ENCODE peak calls at places on chromosomes 5 and 9, in four cellular contexts. X is SK-N-SH, Z is GM12878, J is H1. G is an unnamed sample.

GRCh38 chr9:126705767-126706697 is 92.3 kb downstream of the LMX1B start:
- DNase-seq in X (peak), J (peak), Z (no peak), G (peak)

GRCh38 chr5:73957397-73958001 is 331.5 kb downstream of the ARHGEF28 start:
- DNase-seq in J (no peak), X (no peak), Z (no peak), G (no peak)

GRCh38 chr9:91085499-91086291 is 276.0 kb downstream of the AUH start:
- DNase-seq in Z (no peak), X (no peak), J (no peak), G (no peak)

GRCh38 chr5:65332591-65332990 is 149.1 kb downstream of the ADAMTS6 start:
- DNase-seq in X (no peak), Z (no peak), J (no peak), G (no peak)

GRCh38 chr5:79172269-79172668 is 60.7 kb downstream of the BHMT start:
- DNase-seq in J (no peak), X (no peak), Z (no peak), G (no peak)

GRCh38 chr5:54867310-54867944 is 118.0 kb downstream of the ESM1 start:
- DNase-seq in Z (no peak), X (peak), J (no peak), G (peak)

GRCh38 chr5:137146402-137146889 is 352.7 kb downstream of the SPOCK1 start:
- DNase-seq in J (no peak), Z (no peak), X (no peak), G (no peak)

GRCh38 chr5:180832638-180833068 is 28.4 kb downstream of the ZFP62 start:
- DNase-seq in J (no peak), Z (no peak), X (no peak), G (no peak)

GRCh38 chr9:130718576-130718975 is 25.0 kb downstream of the EXOSC2 start:
- DNase-seq in J (no peak), Z (no peak), X (no peak), G (no peak)

GRCh38 chr9:72954431-72955420 is 1.9 kb upstream of the ALDH1A1 start:
- DNase-seq in J (no peak), X (no peak), Z (no peak), G (no peak)

GRCh38 chr5:31995714-31996113 is 178.4 kb downstream of the GOLPH3 start:
- DNase-seq in X (no peak), J (no peak), Z (no peak), G (no peak)

DNA sequence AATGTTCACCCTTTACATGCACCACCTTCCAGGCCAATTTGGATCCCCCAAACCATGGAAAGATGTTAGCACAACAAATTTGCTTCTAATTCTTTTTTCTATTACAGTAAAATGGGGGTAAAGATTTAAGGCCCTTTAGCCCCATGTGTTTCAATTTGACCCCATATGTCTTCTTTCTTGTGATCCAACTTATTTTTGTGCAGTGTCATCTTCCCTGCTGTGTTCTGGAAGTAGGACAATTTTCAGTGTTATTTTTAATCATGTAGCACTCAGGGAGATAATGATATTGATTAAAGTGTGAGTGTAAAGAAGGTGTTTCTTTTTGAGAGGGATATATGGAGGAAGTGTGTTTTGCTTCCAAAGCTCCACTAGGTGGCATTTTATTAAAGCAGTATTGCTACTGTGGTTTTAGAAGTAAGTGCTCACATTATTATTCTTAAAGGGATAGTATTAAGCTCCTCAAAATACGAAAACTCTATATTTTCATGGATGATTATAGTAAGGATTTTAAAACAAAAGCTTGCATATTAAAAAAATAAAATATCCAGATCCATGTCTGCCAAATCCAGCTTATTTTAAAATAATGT is 118.7 kb upstream of the ATP10B start:
- DNase-seq in J (no peak), X (no peak), Z (no peak), G (no peak)
- TF ChIP-seq NRF1 in J (no peak), X (no peak), Z (no peak), G (no peak)

GRCh38 chr9:108486791-108487190 is 369.0 kb downstream of the ACTL7B start:
- DNase-seq in Z (no peak), X (no peak), J (no peak), G (no peak)
- TF ChIP-seq NRF1 in Z (no peak), X (no peak), J (no peak), G (no peak)

GRCh38 chr5:36158144-36158543 is 6.2 kb downstream of the SKP2 start:
- DNase-seq in X (peak), J (no peak), Z (no peak), G (no peak)
- TF ChIP-seq NRF1 in X (no peak), J (no peak), Z (no peak), G (no peak)

DNA sequence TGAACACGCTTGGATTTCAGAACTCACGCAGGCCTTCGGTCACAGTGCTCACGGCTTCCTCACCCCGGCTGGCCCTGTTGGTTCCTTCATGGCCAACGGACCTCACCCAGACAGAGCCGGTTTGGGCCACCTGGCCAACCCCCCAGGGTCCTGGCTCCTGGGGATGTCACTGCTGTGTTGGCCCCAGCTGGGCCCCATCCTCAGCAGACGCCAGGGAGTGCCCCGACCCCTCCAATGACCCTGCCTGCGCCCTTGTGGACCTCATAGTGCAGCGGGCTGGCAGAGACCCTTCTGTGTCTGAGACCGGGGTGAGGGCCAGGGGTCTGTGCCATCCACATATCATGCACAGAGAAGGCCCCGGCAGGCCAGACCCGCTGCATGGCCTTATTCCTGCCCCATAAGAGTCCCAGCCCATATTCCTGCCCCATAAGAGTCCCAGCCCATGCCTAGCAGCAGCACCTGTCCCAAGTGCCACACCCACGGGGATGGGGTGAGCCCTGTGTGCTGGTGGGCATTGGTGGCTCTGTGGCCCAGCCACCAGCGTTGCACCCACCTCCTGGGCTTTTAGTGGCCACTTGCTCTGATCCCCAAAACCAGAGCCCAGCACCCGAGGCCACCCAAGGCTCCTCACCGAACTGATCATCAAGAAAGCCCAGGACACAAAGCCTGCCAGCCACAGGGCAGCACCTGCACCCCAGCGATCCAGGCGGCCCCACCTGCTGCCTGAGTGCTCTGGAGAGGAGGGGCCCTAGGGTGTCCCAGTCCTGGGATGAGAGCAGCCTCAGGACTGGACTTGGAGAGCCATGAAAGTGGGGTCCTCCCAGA is 1.3 kb upstream of the LPCAT1 start:
- DNase-seq in Z (no peak), X (no peak), J (no peak), G (no peak)
- TF ChIP-seq NRF1 in Z (no peak), X (no peak), J (no peak), G (no peak)

GRCh38 chr5:8689773-8690172 is 820.8 kb downstream of the MTRR start:
- DNase-seq in X (no peak), Z (no peak), J (no peak), G (no peak)

GRCh38 chr5:8682381-8682780 is 813.4 kb downstream of the MTRR start:
- DNase-seq in J (no peak), Z (no peak), X (no peak), G (no peak)

GRCh38 chr5:8683528-8683927 is 814.6 kb downstream of the MTRR start:
- DNase-seq in Z (no peak), J (no peak), X (no peak), G (no peak)

GRCh38 chr5:8686707-8687106 is 817.8 kb downstream of the MTRR start:
- DNase-seq in J (no peak), X (no peak), Z (no peak), G (no peak)

DNA sequence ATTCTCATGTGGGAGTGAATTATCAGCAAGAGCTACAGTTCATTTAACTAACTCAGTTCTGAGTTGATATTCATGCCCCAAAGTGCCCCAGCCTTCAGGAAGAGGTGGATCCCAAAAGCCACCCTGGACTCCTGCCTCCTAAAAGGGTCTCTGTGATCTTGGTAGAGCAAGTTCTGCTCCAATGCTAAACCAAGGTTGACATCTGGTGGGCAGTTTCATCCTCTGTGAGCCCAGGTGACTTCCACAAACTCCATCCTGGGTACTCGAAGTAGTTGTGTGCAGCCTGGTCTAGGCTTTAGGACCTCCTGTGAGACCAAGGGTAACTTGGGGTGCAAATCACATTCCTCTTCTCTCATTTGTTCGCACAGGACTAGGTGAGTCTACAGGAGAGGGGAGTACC is 816.8 kb downstream of the MTRR start:
- DNase-seq in X (peak), Z (no peak), J (no peak), G (no peak)
- TF ChIP-seq NRF1 in X (no peak), Z (no peak), J (no peak), G (no peak)

GRCh38 chr5:115575167-115576070 is 26.9 kb downstream of the TICAM2 start:
- DNase-seq in J (no peak), X (no peak), Z (no peak), G (no peak)
- TF ChIP-seq NRF1 in J (no peak), X (no peak), Z (no peak), G (no peak)

GRCh38 chr9:137045294-137046093 is 483 bp downstream of the NPDC1 start:
- DNase-seq in J (no peak), Z (no peak), X (peak), G (no peak)

GRCh38 chr9:137042751-137043727 is 2.9 kb downstream of the NPDC1 start:
- DNase-seq in X (no peak), J (no peak), Z (no peak), G (peak)

GRCh38 chr9:137044042-137044441 is 1.9 kb downstream of the NPDC1 start:
- DNase-seq in J (no peak), Z (no peak), X (no peak), G (no peak)

GRCh38 chr9:137046094-137046787 is at the start of gene NPDC1:
- DNase-seq in J (peak), Z (no peak), X (peak), G (peak)

DNA sequence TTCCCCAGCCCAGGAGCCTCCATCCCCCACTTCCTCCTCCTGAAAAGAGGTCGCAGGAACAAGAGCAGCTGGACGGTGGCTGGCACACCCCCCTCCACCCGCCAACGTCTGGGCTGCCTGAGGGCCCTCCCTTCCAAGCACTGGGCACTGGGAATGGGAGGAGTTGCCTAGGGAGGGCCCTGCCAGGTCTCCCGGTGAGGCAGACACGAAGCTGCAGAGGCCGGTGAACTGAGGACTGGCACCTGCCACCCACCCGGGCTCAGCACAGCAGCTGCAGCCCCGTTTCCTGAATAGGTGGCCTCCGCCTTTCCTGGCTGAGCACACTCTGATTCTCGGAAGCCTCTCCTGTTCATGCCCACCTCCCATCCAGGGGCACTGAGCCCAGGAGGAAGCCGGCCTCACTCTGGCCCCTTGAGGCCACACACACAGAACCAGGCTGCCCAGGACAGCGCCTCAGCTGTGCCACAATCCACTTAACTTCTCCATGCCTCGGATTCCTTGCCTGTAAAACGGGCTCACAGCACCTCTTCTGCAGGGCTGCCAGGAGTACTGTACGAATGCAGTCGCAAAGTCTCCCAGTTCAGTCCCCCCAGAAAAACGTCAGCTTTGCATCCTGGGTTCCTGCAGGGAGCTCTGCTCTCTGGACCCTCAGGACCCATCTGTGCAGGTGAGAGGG is 1.3 kb downstream of the NPDC1 start:
- DNase-seq in J (no peak), Z (no peak), X (peak), G (no peak)
- TF ChIP-seq NRF1 in J (no peak), Z (no peak), X (no peak), G (no peak)

DNA sequence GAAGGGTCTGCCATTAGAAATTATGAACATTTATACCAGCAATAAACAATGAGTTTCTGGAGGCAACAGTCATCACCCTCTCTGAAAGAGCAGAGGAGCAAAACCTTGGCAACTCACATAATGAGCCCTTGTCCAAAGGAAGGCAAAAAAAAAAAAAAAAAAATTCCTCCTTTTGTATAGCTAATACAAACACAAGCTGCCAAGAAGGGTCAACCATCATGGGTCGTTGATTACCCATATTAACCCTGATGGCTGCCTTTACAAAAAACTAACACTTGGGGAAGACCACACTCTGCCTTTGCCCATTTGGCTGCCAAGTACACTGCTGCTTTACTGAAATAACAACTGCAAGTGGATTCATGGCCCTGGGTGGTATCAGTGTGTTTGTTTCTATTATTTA is 272.7 kb downstream of the ADAMTSL1 start:
- DNase-seq in X (no peak), J (no peak), Z (no peak), G (no peak)
- TF ChIP-seq NRF1 in X (no peak), J (no peak), Z (no peak), G (no peak)